ENCODE peak calls at places on chromosomes 3 and 15, in ten cellular contexts. B is kidney, N is neural crest cell, H is endodermal cell, Y is astrocyte of the spinal cord, W is endothelial cell, L is cardiac muscle cell, V is progenitor cell of endocrine pancreas, K is AG10803, J is A673. X is an unnamed sample.

GRCh38 chr3:127700406-127700805 is 27.7 kb downstream of the ABTB1 start:
- DNase-seq in B (peak), V (no peak), Y (no peak), N (no peak), L (no peak), K (no peak), J (no peak), H (no peak), W (no peak), X (no peak)

GRCh38 chr3:97736928-97737327 is 27.6 kb upstream of the ARL6 start:
- DNase-seq in Y (no peak), V (no peak), H (no peak), N (no peak), W (no peak), B (no peak), J (peak), K (no peak), L (no peak), X (no peak)

GRCh38 chr15:71747128-71748083 is 62.9 kb upstream of the NR2E3 start:
- DNase-seq in J (no peak), H (no peak), K (peak), L (peak), N (no peak), B (no peak), W (no peak), Y (peak), V (no peak), X (no peak)

GRCh38 chr3:170532573-170532972 is 53.3 kb downstream of the SLC7A14 start:
- DNase-seq in W (no peak), V (no peak), H (no peak), Y (no peak), L (no peak), N (no peak), K (no peak), B (no peak), J (no peak), X (no peak)

GRCh38 chr3:15319575-15319974 is 12.8 kb downstream of the SH3BP5 start:
- DNase-seq in W (no peak), L (peak), B (no peak), N (no peak), K (peak), J (no peak), H (no peak), Y (peak), V (no peak), X (no peak)

GRCh38 chr15:89379818-89380217 is 45.2 kb upstream of the POLG start:
- DNase-seq in W (no peak), L (no peak), Y (no peak), K (no peak), V (no peak), J (no peak), H (peak), B (no peak), N (no peak), X (no peak)

GRCh38 chr3:16467368-16467767 is 46.1 kb downstream of the RFTN1 start:
- DNase-seq in H (no peak), J (no peak), W (no peak), Y (no peak), L (no peak), K (no peak), B (no peak), V (no peak), N (no peak), X (peak)

GRCh38 chr3:67472674-67473201 is 181.7 kb downstream of the SUCLG2 start:
- DNase-seq in K (no peak), J (no peak), Y (no peak), V (no peak), B (no peak), L (no peak), N (no peak), H (no peak), W (no peak), X (no peak)

GRCh38 chr3:196741401-196741761 is 1.7 kb downstream of the PAK2 start:
- DNase-seq in N (no peak), B (no peak), K (no peak), L (no peak), Y (peak), J (no peak), V (no peak), W (no peak), H (no peak), X (no peak)

GRCh38 chr15:100495861-100496260 is 32.9 kb downstream of the CERS3 start:
- DNase-seq in J (no peak), W (no peak), V (no peak), K (no peak), B (no peak), H (no peak), L (no peak), Y (no peak), N (no peak), X (no peak)

GRCh38 chr15:40567111-40567510 is 2.0 kb upstream of the RPUSD2 start:
- DNase-seq in J (peak), W (no peak), B (no peak), V (no peak), K (no peak), L (peak), H (peak), N (no peak), Y (no peak), X (no peak)

GRCh38 chr3:171285287-171285686 is 174.9 kb downstream of the TNIK start:
- DNase-seq in N (no peak), B (no peak), V (no peak), W (no peak), K (no peak), H (no peak), L (no peak), J (no peak), Y (no peak), X (no peak)

GRCh38 chr3:110946810-110947209 is 124.8 kb upstream of the NECTIN3 start:
- DNase-seq in W (no peak), N (no peak), J (no peak), V (no peak), K (no peak), B (no peak), Y (peak), L (no peak), H (no peak), X (no peak)

GRCh38 chr3:194135806-194136518 is at the start of gene HES1:
- DNase-seq in N (peak), J (peak), V (peak), W (peak), H (peak), Y (peak), K (peak), L (peak), B (peak), X (peak)

GRCh38 chr3:140204271-140204984 is 269.4 kb downstream of the CLSTN2 start:
- DNase-seq in J (no peak), B (no peak), L (no peak), Y (no peak), H (peak), K (no peak), W (no peak), N (no peak), V (no peak), X (no peak)

GRCh38 chr15:99507732-99508571 is 57.8 kb upstream of the MEF2A start:
- DNase-seq in Y (peak), H (peak), B (no peak), K (peak), J (no peak), W (no peak), N (no peak), V (no peak), L (peak), X (peak)

GRCh38 chr3:117630885-117631284 is 921.3 kb downstream of the TUSC7 start:
- DNase-seq in J (no peak), W (no peak), Y (peak), V (no peak), B (no peak), N (no peak), K (no peak), L (no peak), H (no peak), X (no peak)

GRCh38 chr3:11077466-11077865 is 76.8 kb upstream of the HRH1 start:
- DNase-seq in W (no peak), Y (no peak), J (no peak), B (no peak), V (no peak), H (no peak), L (peak), N (no peak), K (peak), X (no peak)

GRCh38 chr3:89312141-89312540 is 204.7 kb downstream of the EPHA3 start:
- DNase-seq in H (no peak), L (no peak), K (no peak), V (no peak), Y (no peak), J (no peak), W (no peak), N (no peak), B (no peak), X (no peak)

GRCh38 chr3:179811321-179812095 is 158.7 kb downstream of the USP13 start:
- DNase-seq in K (peak), L (peak), W (peak), N (peak), H (peak), Y (peak), V (peak), J (peak), B (no peak), X (no peak)

GRCh38 chr15:83709246-83709645 is 55.3 kb downstream of the ADAMTSL3 start:
- DNase-seq in W (no peak), K (peak), L (no peak), N (no peak), Y (peak), J (no peak), H (no peak), V (no peak), B (no peak), X (no peak)

GRCh38 chr3:175692256-175692655 is 833.1 kb downstream of the NAALADL2 start:
- DNase-seq in N (no peak), H (no peak), B (no peak), K (no peak), J (no peak), L (no peak), Y (no peak), V (no peak), W (no peak), X (no peak)

GRCh38 chr15:34850121-34850520 is 54.8 kb upstream of the ACTC1 start:
- DNase-seq in Y (no peak), B (no peak), V (no peak), K (no peak), N (no peak), L (no peak), J (no peak), W (no peak), H (no peak), X (no peak)

GRCh38 chr3:52392216-52392930 is 52.5 kb downstream of the SEMA3G start:
- DNase-seq in B (peak), J (no peak), V (no peak), W (no peak), N (no peak), Y (no peak), L (no peak), K (no peak), H (no peak), X (no peak)

GRCh38 chr15:53721334-53722087 is 38.0 kb downstream of the WDR72 start:
- DNase-seq in L (no peak), J (no peak), N (no peak), K (no peak), Y (no peak), V (no peak), B (no peak), W (no peak), H (no peak), X (no peak)

GRCh38 chr3:114260152-114260551 is 22.8 kb upstream of the ZNF80 start:
- DNase-seq in H (no peak), W (no peak), V (no peak), J (no peak), B (no peak), L (no peak), N (no peak), Y (no peak), K (no peak), X (no peak)

GRCh38 chr3:377158-377561 is 180.6 kb downstream of the CHL1 start:
- DNase-seq in H (peak), W (no peak), N (no peak), L (peak), J (peak), Y (peak), V (no peak), B (no peak), K (peak), X (no peak)

GRCh38 chr3:23115171-23115877 is 87.8 kb upstream of the UBE2E2 start:
- DNase-seq in V (no peak), L (no peak), N (no peak), Y (no peak), B (no peak), K (no peak), H (no peak), J (no peak), W (no peak), X (no peak)

GRCh38 chr3:70763894-70764293 is 451.5 kb upstream of the MDFIC2 start:
- DNase-seq in Y (no peak), B (no peak), N (no peak), K (no peak), L (no peak), W (no peak), J (no peak), V (no peak), H (no peak), X (no peak)

GRCh38 chr3:195609229-195609628 is 25.5 kb upstream of the APOD start:
- DNase-seq in Y (no peak), H (no peak), N (no peak), W (no peak), L (no peak), B (no peak), V (no peak), J (no peak), K (no peak), X (no peak)

DNA sequence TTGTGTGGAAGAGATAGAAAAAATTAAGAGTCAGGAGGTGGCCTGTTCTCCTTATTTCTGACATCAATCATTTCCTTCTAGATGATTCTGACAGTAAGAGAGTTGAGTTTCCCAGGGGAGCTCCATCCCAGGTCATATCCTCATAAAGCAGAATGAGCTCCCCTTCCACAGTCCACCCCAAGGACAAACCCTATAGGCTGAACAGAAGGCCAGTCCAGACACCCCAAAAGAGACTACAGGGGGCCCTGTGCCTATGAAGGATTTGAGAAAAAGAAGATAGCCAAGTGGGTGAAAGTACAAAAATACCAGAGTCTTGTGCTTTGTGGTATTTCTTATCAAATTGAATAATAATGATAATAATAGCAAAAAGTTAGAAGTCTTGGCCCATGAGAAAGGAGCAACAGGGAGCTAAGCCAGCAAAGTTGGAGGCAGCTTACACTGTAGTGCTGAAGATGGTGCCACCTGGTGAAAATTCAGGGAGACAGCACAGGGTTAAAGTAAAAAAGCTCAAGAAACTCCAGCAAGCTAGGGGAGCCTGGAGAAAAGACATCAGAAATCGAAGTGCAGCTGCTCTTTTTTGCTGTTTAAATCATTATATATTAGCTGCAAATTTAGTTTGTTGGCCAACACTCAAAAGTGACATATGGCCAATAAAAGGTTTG is 35.9 kb upstream of the SLC24A5 start:
- DNase-seq in V (no peak), K (no peak), N (no peak), L (peak), H (peak), Y (peak), W (peak), B (no peak), J (peak), X (no peak)
- TF ChIP-seq CTCF in V (peak), K (peak), N (peak), L (peak), H (peak), Y (peak), W (peak), B (peak), J (peak), X (no peak)

DNA sequence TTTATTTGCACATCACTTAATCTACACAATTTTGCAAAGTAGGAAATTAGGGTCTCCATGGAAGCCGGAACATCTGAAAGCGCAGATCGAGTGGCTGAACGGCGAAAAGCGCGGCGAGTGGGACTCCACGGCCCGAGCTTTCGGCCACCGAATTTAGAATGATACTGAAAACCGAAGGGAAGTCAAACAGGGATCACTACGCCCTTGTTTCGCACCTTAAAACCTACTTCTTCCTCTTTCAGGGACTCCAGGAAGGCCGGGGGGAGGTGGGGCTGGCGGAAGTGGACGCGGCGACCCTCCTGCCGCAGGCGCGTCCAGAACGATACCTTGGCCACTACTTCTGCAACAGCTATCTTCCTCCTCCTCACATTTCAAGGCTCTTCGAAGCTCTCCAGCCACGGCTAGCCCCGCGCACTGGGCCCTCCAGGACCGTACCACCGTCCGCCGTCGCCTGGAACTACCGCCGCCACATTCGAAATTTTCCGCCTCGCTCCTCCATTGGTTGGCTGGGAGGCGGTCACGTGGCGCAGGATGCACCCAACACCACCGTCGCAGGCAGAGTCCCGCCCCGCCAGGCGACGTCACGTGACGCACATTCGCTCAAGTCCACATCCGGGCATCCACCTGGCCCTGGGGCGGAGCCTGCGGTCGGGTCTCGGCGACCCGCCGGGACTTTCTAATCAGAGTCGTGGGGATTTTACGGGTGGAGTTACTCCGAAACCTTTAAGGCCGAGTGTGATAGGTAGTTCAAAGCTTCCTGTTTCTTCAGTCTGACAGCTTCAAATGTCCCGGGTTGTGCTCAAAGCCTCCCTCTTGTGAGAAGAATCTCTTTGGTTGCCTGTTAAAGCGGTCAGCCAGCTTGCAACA is at the start of gene SGO1:
- DNase-seq in V (peak), Y (peak), B (peak), K (peak), N (peak), W (peak), H (peak), L (peak), J (peak), X (peak)
- TF ChIP-seq CTCF in V (no peak), Y (no peak), B (no peak), K (peak), N (no peak), W (no peak), H (no peak), L (peak), J (no peak), X (no peak)

GRCh38 chr3:126407412-126408044 is 12.8 kb downstream of the CFAP100 start:
- DNase-seq in V (no peak), Y (no peak), L (no peak), W (no peak), K (no peak), N (no peak), H (no peak), J (no peak), B (no peak), X (no peak)
- TF ChIP-seq CTCF in V (no peak), Y (no peak), L (no peak), W (no peak), K (no peak), N (no peak), H (no peak), J (no peak), B (no peak), X (no peak)

GRCh38 chr3:57004154-57004730 is 56.2 kb upstream of the SPATA12 start:
- DNase-seq in W (no peak), B (no peak), K (no peak), H (no peak), Y (no peak), L (no peak), N (no peak), J (no peak), V (no peak), X (no peak)

GRCh38 chr3:57007513-57008415 is 52.7 kb upstream of the SPATA12 start:
- DNase-seq in N (no peak), Y (peak), J (no peak), W (no peak), K (peak), B (peak), H (peak), L (peak), V (no peak), X (no peak)

GRCh38 chr3:57009367-57009766 is 51.1 kb upstream of the SPATA12 start:
- DNase-seq in N (no peak), Y (no peak), H (no peak), J (no peak), V (no peak), B (no peak), K (peak), L (peak), W (no peak), X (no peak)

GRCh38 chr3:57006048-57006709 is 54.3 kb upstream of the SPATA12 start:
- DNase-seq in L (no peak), B (no peak), H (no peak), W (no peak), V (no peak), Y (no peak), N (no peak), J (no peak), K (peak), X (no peak)

GRCh38 chr3:57006949-57007419 is 53.5 kb upstream of the SPATA12 start:
- DNase-seq in W (peak), L (peak), V (no peak), J (no peak), B (no peak), N (no peak), Y (no peak), H (peak), K (peak), X (no peak)
- TF ChIP-seq CTCF in W (peak), L (peak), V (peak), J (no peak), B (peak), N (peak), Y (peak), H (peak), K (peak), X (no peak)

DNA sequence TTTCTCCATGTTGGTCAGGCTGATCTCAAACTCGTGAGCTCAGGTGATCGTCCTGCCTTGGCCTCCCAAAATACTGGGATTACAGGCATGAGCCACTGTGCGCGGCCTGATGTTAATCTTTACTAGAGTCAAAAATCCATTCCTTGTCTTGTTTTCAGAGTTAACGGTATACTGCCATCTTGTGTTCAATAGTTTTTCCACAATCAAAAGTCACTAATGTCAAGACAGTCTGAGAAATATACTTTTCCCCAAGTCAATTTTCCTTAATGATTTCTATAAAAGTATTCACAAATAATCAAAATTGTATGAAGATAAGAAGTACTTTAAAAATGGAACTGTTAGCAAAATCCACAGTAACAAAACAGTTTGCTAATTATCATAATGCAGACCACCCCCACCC is 8.5 kb downstream of the CRBN start:
- DNase-seq in N (no peak), Y (peak), B (no peak), H (no peak), W (no peak), L (peak), J (peak), K (peak), V (no peak), X (no peak)
- TF ChIP-seq CTCF in N (peak), Y (peak), B (peak), H (peak), W (peak), L (peak), J (peak), K (peak), V (peak), X (peak)

X was measured in natural killer cell.